ENCODE peak calls at places on chromosomes 16 and 17, in four cellular contexts. One of them, this sample, is unnamed.

GRCh38 chr16:57017251-57017650 is 27.9 kb downstream of the NLRC5 start:
- DNase-seq in Ammon's horn: no peak
- DNase-seq in NCI-H1930: no peak
- DNase-seq in mesenchymal stem cell: peak
- DNase-seq in this sample: no peak

GRCh38 chr17:75090871-75091854 is 3.4 kb downstream of the SLC16A5 start:
- DNase-seq in Ammon's horn: no peak
- DNase-seq in NCI-H1930: no peak
- DNase-seq in mesenchymal stem cell: no peak
- DNase-seq in this sample: no peak

GRCh38 chr16:56789360-56789759 is 59.4 kb downstream of the NUP93 start:
- DNase-seq in Ammon's horn: peak
- DNase-seq in NCI-H1930: peak
- DNase-seq in mesenchymal stem cell: no peak
- DNase-seq in this sample: no peak

GRCh38 chr16:49490321-49490705 is 116.7 kb downstream of the C16orf78 start:
- DNase-seq in Ammon's horn: no peak
- DNase-seq in NCI-H1930: no peak
- DNase-seq in mesenchymal stem cell: no peak
- DNase-seq in this sample: no peak

GRCh38 chr17:48494335-48494734 is 36.5 kb downstream of the HOXB1 start:
- DNase-seq in Ammon's horn: no peak
- DNase-seq in NCI-H1930: no peak
- DNase-seq in mesenchymal stem cell: peak
- DNase-seq in this sample: no peak

GRCh38 chr16:48366165-48367093 is 18.8 kb downstream of the SIAH1 start:
- DNase-seq in Ammon's horn: no peak
- DNase-seq in NCI-H1930: no peak
- DNase-seq in mesenchymal stem cell: peak
- DNase-seq in this sample: no peak

GRCh38 chr17:15663691-15664090 is 20.4 kb downstream of the TRIM16 start:
- DNase-seq in Ammon's horn: no peak
- DNase-seq in NCI-H1930: no peak
- DNase-seq in mesenchymal stem cell: no peak
- DNase-seq in this sample: no peak

GRCh38 chr16:22018559-22018958 is 10.6 kb downstream of the MOSMO start:
- DNase-seq in Ammon's horn: no peak
- DNase-seq in NCI-H1930: no peak
- DNase-seq in mesenchymal stem cell: no peak
- DNase-seq in this sample: no peak

GRCh38 chr17:56206351-56206750 is 53.1 kb downstream of the ANKFN1 start:
- DNase-seq in Ammon's horn: no peak
- DNase-seq in NCI-H1930: no peak
- DNase-seq in mesenchymal stem cell: no peak
- DNase-seq in this sample: no peak

GRCh38 chr16:50679676-50680555 is 1.2 kb downstream of the SNX20 start:
- DNase-seq in Ammon's horn: no peak
- DNase-seq in NCI-H1930: no peak
- DNase-seq in mesenchymal stem cell: no peak
- DNase-seq in this sample: no peak

GRCh38 chr17:49971199-49971847 is 2.3 kb downstream of the DLX4 start:
- DNase-seq in Ammon's horn: no peak
- DNase-seq in NCI-H1930: no peak
- DNase-seq in mesenchymal stem cell: no peak
- DNase-seq in this sample: no peak

GRCh38 chr17:16214190-16215001 is 938 bp downstream of the NCOR1 start:
- DNase-seq in Ammon's horn: peak
- DNase-seq in NCI-H1930: no peak
- DNase-seq in mesenchymal stem cell: peak
- DNase-seq in this sample: peak

GRCh38 chr17:56598471-56598870 is 5.0 kb downstream of the NOG start:
- DNase-seq in Ammon's horn: no peak
- DNase-seq in NCI-H1930: no peak
- DNase-seq in mesenchymal stem cell: peak
- DNase-seq in this sample: no peak

GRCh38 chr16:49700222-49700927 is 155.5 kb downstream of the ZNF423 start:
- DNase-seq in Ammon's horn: no peak
- DNase-seq in NCI-H1930: no peak
- DNase-seq in mesenchymal stem cell: no peak
- DNase-seq in this sample: no peak

GRCh38 chr16:88297178-88297720 is 85.5 kb upstream of the ZNF469 start:
- DNase-seq in Ammon's horn: no peak
- DNase-seq in NCI-H1930: no peak
- DNase-seq in mesenchymal stem cell: no peak
- DNase-seq in this sample: no peak

GRCh38 chr16:3401719-3402397 is 843 bp downstream of the ZNF174 start:
- DNase-seq in Ammon's horn: no peak
- DNase-seq in NCI-H1930: no peak
- DNase-seq in mesenchymal stem cell: peak
- DNase-seq in this sample: no peak

GRCh38 chr17:57915980-57916757 is 39.0 kb downstream of the CUEDC1 start:
- DNase-seq in Ammon's horn: no peak
- DNase-seq in NCI-H1930: no peak
- DNase-seq in mesenchymal stem cell: no peak
- DNase-seq in this sample: no peak

GRCh38 chr16:4663756-4664465 is 29.5 kb upstream of the NUDT16L1 start:
- DNase-seq in Ammon's horn: peak
- DNase-seq in NCI-H1930: no peak
- DNase-seq in mesenchymal stem cell: no peak
- DNase-seq in this sample: peak

GRCh38 chr17:46033392-46033791 is 34.3 kb downstream of the STH start:
- DNase-seq in Ammon's horn: no peak
- DNase-seq in NCI-H1930: no peak
- DNase-seq in mesenchymal stem cell: no peak
- DNase-seq in this sample: no peak

GRCh38 chr17:31900877-31901276 is 631 bp downstream of the UTP6 start:
- DNase-seq in Ammon's horn: no peak
- DNase-seq in NCI-H1930: no peak
- DNase-seq in mesenchymal stem cell: peak
- DNase-seq in this sample: no peak

GRCh38 chr16:13733561-13733960 is 186.4 kb upstream of the ERCC4 start:
- DNase-seq in Ammon's horn: no peak
- DNase-seq in NCI-H1930: no peak
- DNase-seq in mesenchymal stem cell: no peak
- DNase-seq in this sample: no peak

GRCh38 chr17:10807704-10808128 is 3.8 kb upstream of the TMEM238L start:
- DNase-seq in Ammon's horn: no peak
- DNase-seq in NCI-H1930: no peak
- DNase-seq in mesenchymal stem cell: no peak
- DNase-seq in this sample: no peak

GRCh38 chr17:70875729-70876344 is 706.5 kb downstream of the KCNJ2 start:
- DNase-seq in Ammon's horn: no peak
- DNase-seq in NCI-H1930: no peak
- DNase-seq in mesenchymal stem cell: no peak
- DNase-seq in this sample: no peak

GRCh38 chr17:46109603-46110189 is 83.5 kb downstream of the KANSL1 start:
- DNase-seq in Ammon's horn: no peak
- DNase-seq in NCI-H1930: no peak
- DNase-seq in mesenchymal stem cell: no peak
- DNase-seq in this sample: no peak